ENCODE peak calls at places on chromosome 11, in seven cellular contexts. O is Calu3, B is skeletal muscle cell, R is activated T-cell treated with anti-CD3 and anti-CD28 coated beads for 48 hours, H is thoracic aorta, Z is NCI-H345, L is HAP-1. P is an unnamed sample.

GRCh38 chr11:62033191-62034044 is 66.0 kb upstream of the FTH1 start:
- DNase-seq in O (peak), B (no peak), R (no peak), H (no peak), Z (no peak), L (peak), P (peak)

GRCh38 chr11:64146036-64146943 is 19.6 kb downstream of the MACROD1 start:
- DNase-seq in O (peak), B (no peak), R (peak), H (no peak), Z (peak), L (peak), P (peak)

GRCh38 chr11:31664129-31664528 is 147.0 kb downstream of the PAX6 start:
- DNase-seq in O (no peak), B (no peak), R (no peak), H (no peak), Z (no peak), L (no peak), P (no peak)

GRCh38 chr11:107472966-107473365 is 15.3 kb upstream of the CWF19L2 start:
- DNase-seq in O (no peak), B (no peak), R (no peak), H (no peak), Z (no peak), L (no peak), P (no peak)

GRCh38 chr11:92767416-92767815 is 202.0 kb upstream of the MTNR1B start:
- DNase-seq in O (no peak), B (no peak), R (no peak), H (no peak), Z (no peak), L (no peak), P (no peak)

GRCh38 chr11:134289789-134290188 is 13.6 kb downstream of the GLB1L3 start:
- DNase-seq in O (no peak), B (no peak), R (no peak), H (no peak), Z (no peak), L (no peak), P (no peak)

GRCh38 chr11:107468596-107468995 is 11.0 kb upstream of the CWF19L2 start:
- DNase-seq in O (peak), B (peak), R (no peak), H (no peak), Z (no peak), L (no peak), P (no peak)

GRCh38 chr11:122754553-122755322 is 83.6 kb upstream of the CRTAM start:
- DNase-seq in O (no peak), B (no peak), R (no peak), H (no peak), Z (peak), L (peak), P (peak)

GRCh38 chr11:36073411-36074203 is 129.7 kb downstream of the LDLRAD3 start:
- DNase-seq in O (no peak), B (peak), R (no peak), H (no peak), Z (no peak), L (no peak), P (no peak)

GRCh38 chr11:130580372-130580771 is 131.9 kb downstream of the ADAMTS15 start:
- DNase-seq in O (peak), B (peak), R (no peak), H (no peak), Z (peak), L (peak), P (no peak)

P was measured in CD4-positive, alpha-beta T cell.